ENCODE peak calls at places on chromosomes 4 and X, in six cellular contexts. One of them, this sample, is unnamed. For H3K4me1, the result is how much of the 10 kb centered on the place peaks cover.

GRCh38 chr4:105306158-105306781 is 159.6 kb downstream of the TET2 start:
- DNase-seq in kidney: no peak
- DNase-seq in fibroblast of lung: no peak
- DNase-seq in neural progenitor cell: no peak
- DNase-seq in tibial nerve: no peak
- DNase-seq in effector memory CD4-positive, alpha-beta T cell: peak
- DNase-seq in this sample: no peak

GRCh38 chr4:165621983-165622382 is 243.2 kb downstream of the CPE start:
- DNase-seq in tibial nerve: no peak
- DNase-seq in kidney: no peak
- DNase-seq in neural progenitor cell: no peak
- DNase-seq in fibroblast of lung: no peak
- DNase-seq in effector memory CD4-positive, alpha-beta T cell: no peak
- DNase-seq in this sample: no peak

GRCh38 chr4:26022346-26022891 is 108.4 kb downstream of the SMIM20 start:
- DNase-seq in neural progenitor cell: no peak
- DNase-seq in tibial nerve: no peak
- DNase-seq in kidney: no peak
- DNase-seq in fibroblast of lung: peak
- DNase-seq in effector memory CD4-positive, alpha-beta T cell: no peak
- DNase-seq in this sample: peak

GRCh38 chrX:150874448-150874847 is 24.0 kb downstream of the CD99L2 start:
- DNase-seq in neural progenitor cell: no peak
- DNase-seq in kidney: no peak
- DNase-seq in fibroblast of lung: no peak
- DNase-seq in tibial nerve: no peak
- DNase-seq in effector memory CD4-positive, alpha-beta T cell: no peak
- DNase-seq in this sample: no peak

GRCh38 chrX:9131066-9131465 is 97.1 kb upstream of the FAM9B start:
- DNase-seq in tibial nerve: no peak
- DNase-seq in fibroblast of lung: no peak
- DNase-seq in kidney: no peak
- DNase-seq in effector memory CD4-positive, alpha-beta T cell: no peak
- DNase-seq in neural progenitor cell: no peak
- DNase-seq in this sample: no peak

GRCh38 chr4:55819634-55820033 is at the start of gene EXOC1L:
- DNase-seq in fibroblast of lung: peak
- DNase-seq in kidney: peak
- DNase-seq in neural progenitor cell: peak
- DNase-seq in effector memory CD4-positive, alpha-beta T cell: no peak
- DNase-seq in tibial nerve: no peak
- DNase-seq in this sample: no peak

GRCh38 chr4:7984286-7984925 is 44.7 kb upstream of the AFAP1 start:
- DNase-seq in tibial nerve: no peak
- DNase-seq in effector memory CD4-positive, alpha-beta T cell: no peak
- DNase-seq in neural progenitor cell: no peak
- DNase-seq in kidney: no peak
- DNase-seq in fibroblast of lung: no peak
- DNase-seq in this sample: no peak

GRCh38 chr4:37792241-37792640 is 34.2 kb upstream of the PGM2 start:
- DNase-seq in fibroblast of lung: no peak
- DNase-seq in kidney: no peak
- DNase-seq in tibial nerve: no peak
- DNase-seq in effector memory CD4-positive, alpha-beta T cell: no peak
- DNase-seq in neural progenitor cell: no peak
- DNase-seq in this sample: no peak

GRCh38 chrX:19174401-19175025 is 52.2 kb upstream of the ADGRG2 start:
- DNase-seq in tibial nerve: peak
- DNase-seq in neural progenitor cell: no peak
- DNase-seq in fibroblast of lung: peak
- DNase-seq in kidney: no peak
- DNase-seq in effector memory CD4-positive, alpha-beta T cell: no peak
- DNase-seq in this sample: no peak

GRCh38 chrX:136168929-136169735 is 21.8 kb downstream of the FHL1 start:
- DNase-seq in fibroblast of lung: peak
- DNase-seq in neural progenitor cell: peak
- DNase-seq in effector memory CD4-positive, alpha-beta T cell: no peak
- DNase-seq in tibial nerve: no peak
- DNase-seq in kidney: no peak
- DNase-seq in this sample: peak

GRCh38 chrX:74421181-74422028 is at the start of gene SLC16A2:
- DNase-seq in kidney: peak
- DNase-seq in neural progenitor cell: peak
- DNase-seq in tibial nerve: peak
- DNase-seq in effector memory CD4-positive, alpha-beta T cell: no peak
- DNase-seq in fibroblast of lung: peak
- DNase-seq in this sample: peak

GRCh38 chrX:155009994-155010472 is 12.5 kb downstream of the F8 start:
- DNase-seq in neural progenitor cell: no peak
- DNase-seq in fibroblast of lung: no peak
- DNase-seq in tibial nerve: no peak
- DNase-seq in effector memory CD4-positive, alpha-beta T cell: no peak
- DNase-seq in kidney: no peak
- DNase-seq in this sample: no peak

GRCh38 chr4:183074288-183074990 is 24.6 kb upstream of the WWC2 start:
- DNase-seq in fibroblast of lung: no peak
- DNase-seq in tibial nerve: no peak
- DNase-seq in kidney: no peak
- DNase-seq in effector memory CD4-positive, alpha-beta T cell: no peak
- DNase-seq in neural progenitor cell: peak
- DNase-seq in this sample: no peak

GRCh38 chr4:17811078-17811603 is 362 bp downstream of the NCAPG start:
- DNase-seq in fibroblast of lung: no peak
- DNase-seq in kidney: no peak
- DNase-seq in tibial nerve: no peak
- DNase-seq in neural progenitor cell: no peak
- DNase-seq in effector memory CD4-positive, alpha-beta T cell: peak
- DNase-seq in this sample: peak

GRCh38 chr4:24856586-24856985 is 56.3 kb downstream of the CCDC149 start:
- DNase-seq in tibial nerve: no peak
- DNase-seq in fibroblast of lung: peak
- DNase-seq in kidney: no peak
- DNase-seq in neural progenitor cell: peak
- DNase-seq in effector memory CD4-positive, alpha-beta T cell: no peak
- DNase-seq in this sample: no peak

GRCh38 chr4:688695-689497 is at the start of gene SLC49A3:
- DNase-seq in tibial nerve: no peak
- DNase-seq in neural progenitor cell: peak
- DNase-seq in fibroblast of lung: no peak
- DNase-seq in effector memory CD4-positive, alpha-beta T cell: no peak
- DNase-seq in kidney: peak
- DNase-seq in this sample: peak

GRCh38 chr4:119081943-119082342 is 53.7 kb upstream of the MYOZ2 start:
- DNase-seq in neural progenitor cell: no peak
- DNase-seq in tibial nerve: no peak
- DNase-seq in effector memory CD4-positive, alpha-beta T cell: no peak
- DNase-seq in kidney: peak
- DNase-seq in fibroblast of lung: no peak
- DNase-seq in this sample: no peak

GRCh38 chr4:38499101-38499500 is 164.9 kb upstream of the KLF3 start:
- DNase-seq in tibial nerve: no peak
- DNase-seq in effector memory CD4-positive, alpha-beta T cell: no peak
- DNase-seq in kidney: no peak
- DNase-seq in neural progenitor cell: no peak
- DNase-seq in fibroblast of lung: no peak
- DNase-seq in this sample: no peak

GRCh38 chr4:77619408-77619807 is 13.8 kb downstream of the CXCL13 start:
- DNase-seq in kidney: no peak
- DNase-seq in fibroblast of lung: no peak
- DNase-seq in neural progenitor cell: no peak
- DNase-seq in effector memory CD4-positive, alpha-beta T cell: no peak
- DNase-seq in tibial nerve: no peak
- DNase-seq in this sample: no peak

GRCh38 chr4:85407546-85407945 is 67.4 kb upstream of the ARHGAP24 start:
- DNase-seq in tibial nerve: no peak
- DNase-seq in effector memory CD4-positive, alpha-beta T cell: no peak
- DNase-seq in fibroblast of lung: no peak
- DNase-seq in kidney: no peak
- DNase-seq in neural progenitor cell: no peak
- DNase-seq in this sample: no peak

GRCh38 chr4:88583643-88584470 is 8.4 kb upstream of the HERC3 start:
- DNase-seq in effector memory CD4-positive, alpha-beta T cell: no peak
- DNase-seq in fibroblast of lung: no peak
- DNase-seq in tibial nerve: no peak
- DNase-seq in kidney: no peak
- DNase-seq in neural progenitor cell: no peak
- DNase-seq in this sample: no peak

GRCh38 chr4:113637363-113637762 is 124.2 kb downstream of the CAMK2D start:
- DNase-seq in fibroblast of lung: peak
- DNase-seq in kidney: no peak
- DNase-seq in tibial nerve: no peak
- DNase-seq in effector memory CD4-positive, alpha-beta T cell: no peak
- DNase-seq in neural progenitor cell: no peak
- DNase-seq in this sample: no peak

GRCh38 chr4:107453231-107453630 is 266.8 kb downstream of the PAPSS1 start:
- DNase-seq in effector memory CD4-positive, alpha-beta T cell: no peak
- DNase-seq in kidney: no peak
- DNase-seq in fibroblast of lung: no peak
- DNase-seq in neural progenitor cell: no peak
- DNase-seq in tibial nerve: no peak
- DNase-seq in this sample: no peak

GRCh38 chr4:107453987-107454386 is 266.0 kb downstream of the PAPSS1 start:
- DNase-seq in kidney: no peak
- DNase-seq in fibroblast of lung: no peak
- DNase-seq in tibial nerve: no peak
- DNase-seq in neural progenitor cell: no peak
- DNase-seq in effector memory CD4-positive, alpha-beta T cell: no peak
- DNase-seq in this sample: no peak

GRCh38 chr4:107452717-107453116 is 267.3 kb downstream of the PAPSS1 start:
- DNase-seq in fibroblast of lung: no peak
- DNase-seq in neural progenitor cell: no peak
- DNase-seq in tibial nerve: no peak
- DNase-seq in effector memory CD4-positive, alpha-beta T cell: no peak
- DNase-seq in kidney: no peak
- DNase-seq in this sample: no peak

GRCh38 chr4:107449611-107450369 is 270.2 kb downstream of the PAPSS1 start:
- DNase-seq in fibroblast of lung: no peak
- DNase-seq in neural progenitor cell: no peak
- DNase-seq in kidney: no peak
- DNase-seq in effector memory CD4-positive, alpha-beta T cell: no peak
- DNase-seq in tibial nerve: no peak
- DNase-seq in this sample: no peak
- H3K4me1 ChIP-seq in fibroblast of lung: under half
- H3K4me1 ChIP-seq in neural progenitor cell: under half
- H3K4me1 ChIP-seq in kidney: under half
- H3K4me1 ChIP-seq in effector memory CD4-positive, alpha-beta T cell: under half
- H3K4me1 ChIP-seq in tibial nerve: under half
- H3K4me1 ChIP-seq in this sample: under half

GRCh38 chr4:6598641-6599040 is 23.7 kb downstream of the MAN2B2 start:
- DNase-seq in fibroblast of lung: no peak
- DNase-seq in effector memory CD4-positive, alpha-beta T cell: no peak
- DNase-seq in tibial nerve: no peak
- DNase-seq in neural progenitor cell: no peak
- DNase-seq in kidney: no peak
- DNase-seq in this sample: no peak
- H3K4me1 ChIP-seq in fibroblast of lung: under half
- H3K4me1 ChIP-seq in effector memory CD4-positive, alpha-beta T cell: under half
- H3K4me1 ChIP-seq in tibial nerve: under half
- H3K4me1 ChIP-seq in neural progenitor cell: under half
- H3K4me1 ChIP-seq in kidney: under half
- H3K4me1 ChIP-seq in this sample: under half

GRCh38 chr4:168846414-168846813 is 163.6 kb downstream of the CBR4 start:
- DNase-seq in kidney: no peak
- DNase-seq in tibial nerve: no peak
- DNase-seq in neural progenitor cell: no peak
- DNase-seq in fibroblast of lung: no peak
- DNase-seq in effector memory CD4-positive, alpha-beta T cell: no peak
- DNase-seq in this sample: no peak

GRCh38 chr4:168845897-168846296 is 164.2 kb downstream of the CBR4 start:
- DNase-seq in tibial nerve: no peak
- DNase-seq in neural progenitor cell: no peak
- DNase-seq in kidney: no peak
- DNase-seq in fibroblast of lung: no peak
- DNase-seq in effector memory CD4-positive, alpha-beta T cell: no peak
- DNase-seq in this sample: no peak

GRCh38 chr4:168848112-168848511 is 161.9 kb downstream of the CBR4 start:
- DNase-seq in neural progenitor cell: peak
- DNase-seq in tibial nerve: no peak
- DNase-seq in fibroblast of lung: peak
- DNase-seq in effector memory CD4-positive, alpha-beta T cell: no peak
- DNase-seq in kidney: no peak
- DNase-seq in this sample: no peak

GRCh38 chr4:168850016-168850415 is 160.0 kb downstream of the CBR4 start:
- DNase-seq in neural progenitor cell: no peak
- DNase-seq in tibial nerve: no peak
- DNase-seq in effector memory CD4-positive, alpha-beta T cell: no peak
- DNase-seq in kidney: no peak
- DNase-seq in fibroblast of lung: no peak
- DNase-seq in this sample: no peak

DNA sequence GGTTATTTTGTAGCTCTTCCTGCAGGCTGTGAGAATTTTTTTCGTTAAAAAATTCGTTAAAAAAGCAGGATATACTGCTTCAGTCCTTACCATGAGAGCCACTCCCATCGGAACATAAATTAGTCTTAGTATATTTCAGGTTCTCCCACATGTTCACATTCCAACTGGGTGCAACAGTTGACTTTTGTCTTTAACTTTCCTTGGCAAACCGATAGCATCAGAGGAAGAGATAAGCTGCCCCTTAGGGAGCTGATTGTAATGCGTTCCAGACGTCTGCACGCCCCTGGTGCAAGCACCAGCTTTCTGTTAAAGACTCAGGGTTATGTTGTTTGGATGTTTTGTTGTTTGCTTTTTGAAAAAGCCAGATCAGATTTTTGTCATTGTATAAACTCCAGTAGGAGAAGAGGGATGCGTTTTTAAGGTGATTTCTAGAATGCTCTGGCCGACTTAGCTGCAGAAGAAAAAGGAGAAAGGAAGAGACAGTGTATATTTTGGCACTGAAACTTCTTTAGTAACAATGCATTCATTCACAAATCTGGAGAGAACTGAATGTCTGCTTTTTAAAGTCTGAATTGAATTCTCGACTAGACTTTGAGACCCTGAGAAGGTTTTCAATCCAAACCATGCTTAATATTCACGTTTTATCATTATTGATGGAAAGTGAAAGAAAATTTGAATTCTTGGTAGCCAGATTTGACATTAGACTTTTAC is 160.9 kb downstream of the CBR4 start:
- DNase-seq in kidney: no peak
- DNase-seq in neural progenitor cell: peak
- DNase-seq in effector memory CD4-positive, alpha-beta T cell: no peak
- DNase-seq in tibial nerve: no peak
- DNase-seq in fibroblast of lung: no peak
- DNase-seq in this sample: no peak
- H3K4me1 ChIP-seq in kidney: under half
- H3K4me1 ChIP-seq in neural progenitor cell: half or more
- H3K4me1 ChIP-seq in effector memory CD4-positive, alpha-beta T cell: under half
- H3K4me1 ChIP-seq in tibial nerve: under half
- H3K4me1 ChIP-seq in fibroblast of lung: under half
- H3K4me1 ChIP-seq in this sample: under half

DNA sequence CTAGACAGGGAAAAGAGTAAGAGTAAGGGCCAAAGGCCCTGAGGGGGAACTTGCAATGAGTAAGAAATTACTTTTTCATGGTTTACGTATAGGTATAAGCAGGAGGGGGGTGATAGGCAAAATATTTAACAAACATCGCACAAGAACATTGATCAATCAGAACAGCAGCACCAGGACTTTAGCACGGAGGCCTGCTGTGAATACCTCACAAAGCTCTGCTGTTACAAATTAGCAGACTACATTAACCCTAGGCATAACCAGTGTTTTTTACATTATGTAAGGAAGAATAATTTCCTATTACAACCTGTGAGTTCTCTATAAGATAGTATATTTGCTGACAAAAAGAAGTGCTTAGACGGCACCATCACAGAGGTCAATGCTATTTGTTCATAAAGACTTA is 44.9 kb downstream of the PPARGC1A start:
- DNase-seq in fibroblast of lung: no peak
- DNase-seq in effector memory CD4-positive, alpha-beta T cell: no peak
- DNase-seq in tibial nerve: no peak
- DNase-seq in neural progenitor cell: no peak
- DNase-seq in kidney: no peak
- DNase-seq in this sample: no peak
- H3K4me1 ChIP-seq in fibroblast of lung: under half
- H3K4me1 ChIP-seq in effector memory CD4-positive, alpha-beta T cell: under half
- H3K4me1 ChIP-seq in tibial nerve: under half
- H3K4me1 ChIP-seq in neural progenitor cell: under half
- H3K4me1 ChIP-seq in kidney: under half
- H3K4me1 ChIP-seq in this sample: under half